ENCODE peak calls at places on chromosomes 5 and 9, in six cellular contexts. F, M, S, L, G and H are unnamed samples.

GRCh38 chr5:138241688-138242547 is 28.8 kb upstream of the CDC23 start:
- DNase-seq in L (peak), F (no peak), M (peak), G (no peak), S (no peak), H (peak)

GRCh38 chr9:131873361-131873760 is 133.5 kb upstream of the RAPGEF1 start:
- DNase-seq in M (no peak), G (no peak), S (no peak), F (no peak), L (no peak), H (no peak)

GRCh38 chr9:87667164-87667738 is 58.7 kb upstream of the CTSL start:
- DNase-seq in M (no peak), L (no peak), G (no peak), F (no peak), S (no peak), H (no peak)

GRCh38 chr5:137217599-137218200 is 281.4 kb downstream of the SPOCK1 start:
- DNase-seq in S (no peak), F (no peak), L (no peak), G (no peak), M (peak), H (no peak)

GRCh38 chr9:132372177-132373095 is 17.6 kb upstream of the SETX start:
- DNase-seq in M (peak), G (no peak), F (no peak), S (peak), L (no peak), H (no peak)

GRCh38 chr5:151208481-151208914 is 15.4 kb downstream of the CCDC69 start:
- DNase-seq in L (no peak), F (no peak), G (no peak), S (no peak), M (peak), H (no peak)

GRCh38 chr9:94511134-94511942 is 43.5 kb upstream of the PCAT7 start:
- DNase-seq in L (no peak), S (no peak), M (peak), F (no peak), G (no peak), H (no peak)

GRCh38 chr5:73496984-73497457 is 1.2 kb upstream of the BTF3 start:
- DNase-seq in S (no peak), L (no peak), G (no peak), M (peak), F (no peak), H (peak)

GRCh38 chr5:138588013-138588788 is 13.0 kb upstream of the HSPA9 start:
- DNase-seq in M (no peak), S (no peak), L (no peak), G (no peak), F (no peak), H (no peak)

GRCh38 chr9:92655896-92656536 is 13.9 kb downstream of the IPPK start:
- DNase-seq in M (no peak), S (no peak), G (no peak), L (no peak), F (no peak), H (no peak)

GRCh38 chr5:73709536-73710129 is 83.6 kb downstream of the ARHGEF28 start:
- DNase-seq in F (no peak), M (no peak), G (no peak), S (no peak), L (no peak), H (no peak)

GRCh38 chr9:112097712-112098688 is 77.1 kb downstream of the SUSD1 start:
- DNase-seq in G (peak), L (peak), S (no peak), F (peak), M (peak), H (peak)

GRCh38 chr5:151028717-151029116 is 8.3 kb downstream of the GPX3 start:
- DNase-seq in S (no peak), F (no peak), L (no peak), M (no peak), G (no peak), H (no peak)

GRCh38 chr5:78690593-78690972 is 42.0 kb upstream of the LHFPL2 start:
- DNase-seq in G (no peak), L (no peak), F (no peak), S (no peak), M (no peak), H (no peak)

GRCh38 chr5:72814104-72814503 is 2.4 kb upstream of the TNPO1 start:
- DNase-seq in L (no peak), S (no peak), F (no peak), G (no peak), M (no peak), H (no peak)

GRCh38 chr5:145811834-145812625 is 23.1 kb downstream of the PRELID2 start:
- DNase-seq in G (no peak), F (no peak), L (peak), S (no peak), M (peak), H (no peak)

GRCh38 chr5:173645437-173645807 is 29.0 kb upstream of the BOD1 start:
- DNase-seq in G (no peak), M (peak), S (no peak), F (no peak), L (no peak), H (no peak)

GRCh38 chr5:54443264-54443663 is 12.2 kb upstream of the HSPB3 start:
- DNase-seq in S (no peak), L (no peak), G (no peak), F (no peak), M (peak), H (peak)

GRCh38 chr9:84366683-84367082 is 26.1 kb upstream of the SLC28A3 start:
- DNase-seq in S (no peak), L (no peak), M (no peak), G (no peak), F (no peak), H (no peak)

GRCh38 chr5:53099546-53099945 is 10.0 kb downstream of the MOCS2 start:
- DNase-seq in S (no peak), L (no peak), M (no peak), G (no peak), F (no peak), H (no peak)

GRCh38 chr5:143131983-143132382 is 271.5 kb downstream of the NR3C1 start:
- DNase-seq in L (no peak), S (no peak), G (no peak), F (no peak), M (no peak), H (no peak)

GRCh38 chr9:109904666-109905065 is 124.7 kb downstream of the PALM2AKAP2 start:
- DNase-seq in L (no peak), G (no peak), F (no peak), S (no peak), M (peak), H (no peak)

GRCh38 chr5:180069589-180070247 is 1.8 kb downstream of the RNF130 start:
- DNase-seq in M (no peak), F (no peak), G (peak), L (no peak), S (peak), H (no peak)

GRCh38 chr5:67957374-67957773 is 258.2 kb upstream of the PIK3R1 start:
- DNase-seq in G (no peak), L (no peak), S (no peak), M (no peak), F (no peak), H (no peak)

GRCh38 chr5:137843676-137844284 is 23.9 kb upstream of the MYOT start:
- DNase-seq in M (no peak), G (no peak), S (no peak), F (no peak), L (no peak), H (no peak)

GRCh38 chr9:27142299-27142930 is 33.4 kb downstream of the TEK start:
- DNase-seq in L (no peak), F (no peak), S (no peak), M (no peak), G (no peak), H (no peak)

GRCh38 chr5:64872044-64872443 is 103.3 kb downstream of the CWC27 start:
- DNase-seq in L (no peak), S (no peak), F (no peak), M (peak), G (no peak), H (no peak)

GRCh38 chr5:83715316-83716060 is 5.2 kb downstream of the HAPLN1 start:
- DNase-seq in L (no peak), S (no peak), M (no peak), G (no peak), F (no peak), H (no peak)

GRCh38 chr5:145681216-145681615 is 153.9 kb downstream of the PRELID2 start:
- DNase-seq in L (no peak), G (no peak), M (no peak), F (no peak), S (no peak), H (no peak)

GRCh38 chr5:600551-601541 is 11.3 kb upstream of the CEP72 start:
- DNase-seq in G (no peak), F (no peak), L (peak), S (no peak), M (no peak), H (no peak)

GRCh38 chr5:154878642-154879335 is 20.4 kb downstream of the CNOT8 start:
- DNase-seq in S (no peak), M (no peak), F (no peak), G (no peak), L (no peak), H (no peak)

GRCh38 chr5:36058776-36059175 is 7.9 kb downstream of the UGT3A2 start:
- DNase-seq in L (no peak), M (no peak), S (no peak), G (no peak), F (no peak), H (no peak)

GRCh38 chr5:33415811-33416354 is 24.9 kb upstream of the TARS1 start:
- DNase-seq in G (no peak), M (no peak), F (no peak), L (no peak), S (no peak), H (no peak)

GRCh38 chr5:134813827-134814226 is 31.9 kb upstream of the C5orf24 start:
- DNase-seq in M (no peak), G (no peak), F (no peak), S (no peak), L (no peak), H (peak)

GRCh38 chr9:129202613-129203555 is 24.8 kb upstream of the IER5L start:
- DNase-seq in G (peak), L (peak), M (peak), F (peak), S (peak), H (peak)

GRCh38 chr5:176836811-176837706 is 26.7 kb downstream of the UNC5A start:
- DNase-seq in L (no peak), S (no peak), G (no peak), M (no peak), F (no peak), H (no peak)

GRCh38 chr5:125409101-125409495 is 662.7 kb upstream of the ZNF608 start:
- DNase-seq in M (no peak), L (no peak), S (no peak), G (no peak), F (no peak), H (no peak)

DNA sequence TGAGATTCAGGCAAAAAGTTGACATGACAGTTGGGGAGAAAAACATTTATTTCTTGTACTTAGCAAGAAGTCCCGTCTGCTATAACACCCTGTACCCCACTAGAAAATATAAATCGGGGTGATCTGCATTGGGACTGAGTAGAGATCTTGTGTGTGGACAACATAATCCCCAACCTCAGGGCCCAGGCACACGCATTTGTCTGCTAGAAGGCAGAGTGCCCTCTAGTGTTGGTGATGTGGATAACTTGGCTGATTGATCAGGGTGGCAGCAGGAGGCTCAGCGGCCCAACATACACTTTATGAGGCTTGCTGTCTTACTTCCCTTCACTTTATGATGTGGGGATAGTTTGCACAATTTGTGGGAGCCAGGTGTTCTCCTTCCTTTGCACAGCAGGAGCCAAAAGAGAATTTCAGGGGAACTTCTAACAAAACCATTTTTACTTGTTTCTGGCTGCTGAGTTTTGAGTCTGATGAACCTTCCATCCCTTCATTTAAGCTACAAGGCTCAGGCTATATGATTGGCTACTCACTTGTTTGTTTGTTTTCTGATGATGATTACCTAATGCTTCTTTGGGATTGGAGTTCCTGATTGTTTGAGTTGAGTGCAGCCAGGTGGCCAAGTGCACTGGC is 263.2 kb downstream of the DMAC1 start:
- DNase-seq in S (no peak), M (peak), G (peak), F (no peak), L (peak), H (peak)
- TF ChIP-seq CTCF in S (no peak), M (peak), G (peak), F (peak), L (peak), H (peak)

DNA sequence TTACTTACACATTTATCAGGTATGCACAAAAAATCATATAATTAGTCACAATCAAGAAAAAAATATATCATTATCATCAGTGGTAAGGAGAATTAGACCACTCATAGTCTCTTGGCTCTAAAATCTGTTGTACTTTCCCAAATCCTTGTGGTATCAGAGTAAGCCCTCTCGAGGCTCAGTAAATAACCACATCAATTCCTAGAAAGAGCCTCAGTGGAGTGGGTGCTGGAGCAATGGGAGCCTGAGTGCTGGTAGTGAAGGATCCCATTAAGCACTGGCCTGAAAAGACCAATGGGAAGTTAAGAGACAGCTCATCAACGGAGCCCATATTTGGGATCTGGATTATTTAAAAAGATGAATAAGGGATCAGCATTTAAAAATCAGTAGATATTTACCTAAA is 130.3 kb upstream of the EFNA5 start:
- DNase-seq in M (no peak), F (no peak), L (no peak), G (no peak), S (no peak), H (no peak)
- TF ChIP-seq CTCF in M (no peak), F (no peak), L (no peak), G (no peak), S (no peak), H (no peak)

GRCh38 chr9:33157960-33158359 is 9.2 kb downstream of the B4GALT1 start:
- DNase-seq in G (no peak), L (no peak), F (no peak), S (no peak), M (no peak), H (no peak)

GRCh38 chr9:33159760-33160127 is 7.4 kb downstream of the B4GALT1 start:
- DNase-seq in M (peak), F (peak), S (peak), G (peak), L (no peak), H (no peak)

GRCh38 chr9:33159058-33159759 is 7.9 kb downstream of the B4GALT1 start:
- DNase-seq in L (no peak), M (peak), G (no peak), F (peak), S (peak), H (no peak)

GRCh38 chr9:33161011-33161588 is 6.0 kb downstream of the B4GALT1 start:
- DNase-seq in M (peak), L (no peak), S (no peak), F (peak), G (peak), H (no peak)

DNA sequence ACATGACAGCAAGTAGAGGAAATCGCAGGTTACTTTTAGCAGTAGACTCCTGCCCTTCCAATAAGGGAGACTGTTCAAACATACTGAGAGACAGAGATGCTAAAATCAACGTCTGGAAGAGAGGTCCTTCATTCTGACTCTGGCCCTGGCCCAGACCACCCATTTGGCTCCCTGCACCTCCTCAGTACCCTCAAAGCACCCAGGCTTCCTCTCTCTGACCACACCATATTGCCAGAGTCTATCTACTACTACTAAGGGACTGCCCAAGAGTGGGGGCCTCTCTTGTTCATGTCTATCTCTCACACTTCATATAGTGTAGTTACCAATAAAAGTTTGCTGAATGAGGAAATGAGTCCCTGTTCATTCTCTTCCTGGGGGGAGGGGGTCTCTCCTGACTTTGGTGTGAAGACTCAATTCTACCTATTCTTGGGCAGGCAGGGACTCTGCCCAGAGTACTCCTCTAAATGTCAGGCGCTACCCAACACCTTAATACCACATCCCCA is 8.5 kb downstream of the B4GALT1 start:
- DNase-seq in M (no peak), L (no peak), G (no peak), F (no peak), S (no peak), H (no peak)
- TF ChIP-seq CTCF in M (no peak), L (no peak), G (no peak), F (no peak), S (no peak), H (no peak)

DNA sequence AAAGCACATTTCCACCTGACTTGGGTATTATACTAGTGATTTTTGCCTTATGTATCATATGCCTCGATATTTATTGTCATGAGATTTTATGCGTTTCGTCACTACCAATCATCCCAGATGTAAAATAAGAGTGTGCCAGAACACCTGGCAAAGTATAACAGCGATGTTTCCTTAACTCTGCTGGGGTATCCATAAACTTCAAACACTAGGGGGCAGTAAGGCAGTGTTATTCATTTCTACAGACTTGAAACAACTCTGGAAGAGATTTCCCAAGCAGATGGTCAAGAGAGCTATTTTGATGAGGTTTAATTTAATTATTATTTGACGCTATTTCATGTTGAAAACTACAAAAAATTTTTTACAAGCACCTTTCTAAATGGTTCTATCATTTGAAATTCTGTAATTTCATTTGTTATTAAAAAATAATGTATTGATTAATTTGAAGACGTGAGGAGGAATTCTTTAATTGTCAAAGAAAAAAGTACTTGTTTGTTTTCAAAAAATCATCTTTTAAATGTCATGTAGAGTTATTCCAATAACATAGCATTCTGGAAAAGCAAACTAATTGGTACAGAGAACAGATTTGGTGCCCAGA is 388.5 kb upstream of the CTNND2 start:
- DNase-seq in G (no peak), M (no peak), F (no peak), S (no peak), L (no peak), H (no peak)
- TF ChIP-seq CTCF in G (no peak), M (no peak), F (no peak), S (no peak), L (no peak), H (no peak)

GRCh38 chr9:137611623-137612609 is 6.4 kb downstream of the ARRDC1 start:
- DNase-seq in L (peak), S (peak), F (no peak), M (peak), G (peak), H (no peak)
- TF ChIP-seq CTCF in L (no peak), S (no peak), F (no peak), M (no peak), G (peak), H (no peak)

GRCh38 chr9:126932871-126933321 is 18.3 kb downstream of the RALGPS1 start:
- DNase-seq in S (no peak), F (no peak), M (no peak), L (no peak), G (no peak), H (no peak)
- TF ChIP-seq CTCF in S (no peak), F (no peak), M (no peak), L (no peak), G (no peak), H (no peak)

GRCh38 chr9:130665431-130666392 is 1.3 kb downstream of the PRDM12 start:
- DNase-seq in M (no peak), F (no peak), G (no peak), S (no peak), L (no peak), H (no peak)
- TF ChIP-seq CTCF in M (no peak), F (no peak), G (no peak), S (no peak), L (no peak), H (no peak)

GRCh38 chr5:127907907-127908306 is 175.7 kb upstream of the SLC12A2 start:
- DNase-seq in F (no peak), S (no peak), L (no peak), G (no peak), M (no peak), H (no peak)
- TF ChIP-seq CTCF in F (no peak), S (no peak), L (no peak), G (no peak), M (no peak), H (no peak)

DNA sequence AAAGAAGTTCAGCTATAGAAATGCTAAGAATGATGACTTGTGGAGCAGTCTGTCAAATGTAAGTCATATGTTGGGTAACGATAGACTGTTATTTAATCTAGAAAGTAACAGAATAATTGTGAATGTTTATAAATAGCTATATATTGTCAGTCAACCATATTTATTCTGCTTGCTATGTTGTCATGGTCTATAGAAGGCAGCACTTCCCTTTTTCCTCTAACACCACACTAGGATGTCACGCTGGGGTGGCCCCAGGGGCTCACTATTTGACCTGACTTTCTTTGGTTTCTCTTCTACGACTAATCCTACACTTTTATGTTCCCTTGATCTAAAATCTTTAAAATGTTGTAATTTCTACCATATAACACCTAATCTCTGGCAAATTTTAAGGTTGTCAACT is 20.5 kb downstream of the ERAP2 start:
- DNase-seq in L (no peak), F (peak), G (no peak), M (no peak), S (no peak), H (peak)
- TF ChIP-seq CTCF in L (no peak), F (no peak), G (no peak), M (no peak), S (no peak), H (peak)